ENCODE peak calls at places on chromosome 2, in eight cellular contexts. B is activated T-cell treated with anti-CD3 and anti-CD28 coated beads for 24 hours, Z is fibroblast of the aortic adventitia, X is EL, A is frontal cortex, W is T-cell, P is epithelial cell of esophagus, N is AG08395. G is an unnamed sample.

GRCh38 chr2:120452131-120452530 is 106.2 kb downstream of the INHBB start:
- DNase-seq in B (no peak), Z (no peak), X (no peak), A (no peak), W (no peak), P (no peak), N (no peak), G (no peak)

GRCh38 chr2:8849322-8849721 is 11.9 kb upstream of the KIDINS220 start:
- DNase-seq in B (no peak), Z (peak; percentile 76), X (peak; percentile 18), A (no peak), W (no peak), P (peak; percentile 78), N (peak; percentile 89), G (no peak)

GRCh38 chr2:202121532-202122166 is 48.6 kb downstream of the KIAA2012 start:
- DNase-seq in B (no peak), Z (no peak), X (no peak), A (no peak), W (no peak), P (no peak), N (no peak), G (no peak)

GRCh38 chr2:188410504-188411235 is 119.0 kb downstream of the GULP1 start:
- DNase-seq in B (no peak), Z (no peak), X (peak; percentile 65), A (no peak), W (no peak), P (peak; percentile 58), N (no peak), G (no peak)

GRCh38 chr2:179745615-179746263 is 115.7 kb downstream of the ZNF385B start:
- DNase-seq in B (no peak), Z (peak; percentile 11), X (no peak), A (no peak), W (no peak), P (no peak), N (no peak), G (no peak)

GRCh38 chr2:88932677-88933076 is 241.2 kb downstream of the RPIA start:
- DNase-seq in B (no peak), Z (no peak), X (no peak), A (no peak), W (no peak), P (no peak), N (no peak), G (no peak)

GRCh38 chr2:183037660-183038340 is 457 bp downstream of the NCKAP1 start:
- DNase-seq in B (peak; percentile 24), Z (no peak), X (peak; percentile 40), A (peak; percentile 57), W (peak; percentile 39), P (peak; percentile 30), N (peak; percentile 20), G (peak; percentile 63)

GRCh38 chr2:129758461-129759185 is 220.8 kb upstream of the RAB6C start:
- DNase-seq in B (no peak), Z (peak; percentile 2), X (no peak), A (no peak), W (no peak), P (no peak), N (peak; percentile 25), G (no peak)

GRCh38 chr2:168814939-168815907 is 12.8 kb downstream of the NOSTRIN start:
- DNase-seq in B (no peak), Z (peak; percentile 11), X (no peak), A (no peak), W (no peak), P (no peak), N (no peak), G (no peak)

GRCh38 chr2:167509585-167509984 is 621.3 kb downstream of the XIRP2 start:
- DNase-seq in B (no peak), Z (peak; percentile 22), X (peak; percentile 77), A (no peak), W (no peak), P (peak; percentile 73), N (peak; percentile 1), G (no peak)

GRCh38 chr2:160583162-160583522 is 89.5 kb upstream of the RBMS1 start:
- DNase-seq in B (no peak), Z (peak; percentile 82), X (peak; percentile 55), A (no peak), W (no peak), P (no peak), N (no peak), G (no peak)

GRCh38 chr2:219968685-219969345 is 341.4 kb downstream of the SLC4A3 start:
- DNase-seq in B (no peak), Z (no peak), X (peak; percentile 94), A (no peak), W (no peak), P (peak; percentile 97), N (no peak), G (no peak)

GRCh38 chr2:2812648-2813047 is 481.6 kb upstream of the MYT1L start:
- DNase-seq in B (no peak), Z (no peak), X (no peak), A (no peak), W (no peak), P (no peak), N (no peak), G (no peak)

GRCh38 chr2:203437516-203437915 is 97.6 kb downstream of the RAPH1 start:
- DNase-seq in B (no peak), Z (no peak), X (no peak), A (no peak), W (no peak), P (no peak), N (no peak), G (no peak)

GRCh38 chr2:25363733-25364132 is 22.0 kb upstream of the DNMT3A start:
- DNase-seq in B (no peak), Z (no peak), X (no peak), A (no peak), W (no peak), P (no peak), N (no peak), G (no peak)

GRCh38 chr2:57497489-57498096 is 549.0 kb upstream of the VRK2 start:
- DNase-seq in B (no peak), Z (peak; percentile 67), X (peak; percentile 61), A (no peak), W (no peak), P (peak; percentile 60), N (peak; percentile 62), G (peak; percentile 48)